ENCODE peak calls at places on chromosomes 5 and 9, in eight cellular contexts. One of them, this sample, is unnamed.

GRCh38 chr9:73541923-73542322 is 390.3 kb downstream of the ANXA1 start:
- DNase-seq in GM12865: peak; percentile 4
- DNase-seq in GM12864: no peak
- DNase-seq in nephron progenitor cell: no peak
- DNase-seq in fibroblast of pulmonary artery: no peak
- DNase-seq in left ventricle myocardium inferior: no peak
- DNase-seq in neural crest cell: no peak
- DNase-seq in MCF 10A: no peak
- DNase-seq in this sample: no peak

GRCh38 chr9:130361873-130362362 is 82.8 kb upstream of the ASS1 start:
- DNase-seq in GM12865: no peak
- DNase-seq in GM12864: no peak
- DNase-seq in nephron progenitor cell: no peak
- DNase-seq in fibroblast of pulmonary artery: no peak
- DNase-seq in left ventricle myocardium inferior: no peak
- DNase-seq in neural crest cell: no peak
- DNase-seq in MCF 10A: no peak
- DNase-seq in this sample: no peak

GRCh38 chr5:1444361-1445189 is 665 bp downstream of the SLC6A3 start:
- DNase-seq in GM12865: no peak
- DNase-seq in GM12864: no peak
- DNase-seq in nephron progenitor cell: peak; percentile 29
- DNase-seq in fibroblast of pulmonary artery: no peak
- DNase-seq in left ventricle myocardium inferior: no peak
- DNase-seq in neural crest cell: no peak
- DNase-seq in MCF 10A: no peak
- DNase-seq in this sample: no peak

GRCh38 chr9:72454871-72455471 is 66.4 kb upstream of the TMC1 start:
- DNase-seq in GM12865: no peak
- DNase-seq in GM12864: no peak
- DNase-seq in nephron progenitor cell: no peak
- DNase-seq in fibroblast of pulmonary artery: peak; percentile 57
- DNase-seq in left ventricle myocardium inferior: no peak
- DNase-seq in neural crest cell: no peak
- DNase-seq in MCF 10A: no peak
- DNase-seq in this sample: no peak

GRCh38 chr5:96476654-96477053 is 43.6 kb upstream of the PCSK1 start:
- DNase-seq in GM12865: no peak
- DNase-seq in GM12864: no peak
- DNase-seq in nephron progenitor cell: no peak
- DNase-seq in fibroblast of pulmonary artery: peak; percentile 58
- DNase-seq in left ventricle myocardium inferior: no peak
- DNase-seq in neural crest cell: no peak
- DNase-seq in MCF 10A: no peak
- DNase-seq in this sample: no peak

GRCh38 chr5:16881253-16881652 is 54.8 kb downstream of the MYO10 start:
- DNase-seq in GM12865: no peak
- DNase-seq in GM12864: no peak
- DNase-seq in nephron progenitor cell: no peak
- DNase-seq in fibroblast of pulmonary artery: no peak
- DNase-seq in left ventricle myocardium inferior: no peak
- DNase-seq in neural crest cell: no peak
- DNase-seq in MCF 10A: no peak
- DNase-seq in this sample: no peak

GRCh38 chr9:7233516-7233915 is 475.7 kb downstream of the KDM4C start:
- DNase-seq in GM12865: no peak
- DNase-seq in GM12864: no peak
- DNase-seq in nephron progenitor cell: peak; percentile 5
- DNase-seq in fibroblast of pulmonary artery: no peak
- DNase-seq in left ventricle myocardium inferior: no peak
- DNase-seq in neural crest cell: no peak
- DNase-seq in MCF 10A: no peak
- DNase-seq in this sample: no peak

GRCh38 chr5:150243590-150243989 is 46.0 kb downstream of the CAMK2A start:
- DNase-seq in GM12865: no peak
- DNase-seq in GM12864: no peak
- DNase-seq in nephron progenitor cell: no peak
- DNase-seq in fibroblast of pulmonary artery: no peak
- DNase-seq in left ventricle myocardium inferior: no peak
- DNase-seq in neural crest cell: no peak
- DNase-seq in MCF 10A: no peak
- DNase-seq in this sample: no peak

GRCh38 chr5:93141969-93142368 is 439.1 kb downstream of the NR2F1-AS1 start:
- DNase-seq in GM12865: no peak
- DNase-seq in GM12864: no peak
- DNase-seq in nephron progenitor cell: no peak
- DNase-seq in fibroblast of pulmonary artery: no peak
- DNase-seq in left ventricle myocardium inferior: no peak
- DNase-seq in neural crest cell: no peak
- DNase-seq in MCF 10A: no peak
- DNase-seq in this sample: no peak

GRCh38 chr9:4769321-4770080 is 23.2 kb upstream of the RCL1 start:
- DNase-seq in GM12865: peak; percentile 35
- DNase-seq in GM12864: no peak
- DNase-seq in nephron progenitor cell: no peak
- DNase-seq in fibroblast of pulmonary artery: peak; percentile 70
- DNase-seq in left ventricle myocardium inferior: no peak
- DNase-seq in neural crest cell: no peak
- DNase-seq in MCF 10A: peak; percentile 57
- DNase-seq in this sample: peak; percentile 24

GRCh38 chr5:173953528-173954090 is 35.4 kb upstream of the C5orf47 start:
- DNase-seq in GM12865: no peak
- DNase-seq in GM12864: no peak
- DNase-seq in nephron progenitor cell: no peak
- DNase-seq in fibroblast of pulmonary artery: no peak
- DNase-seq in left ventricle myocardium inferior: no peak
- DNase-seq in neural crest cell: no peak
- DNase-seq in MCF 10A: no peak
- DNase-seq in this sample: no peak

GRCh38 chr9:124297553-124297905 is 39.8 kb downstream of the NEK6 start:
- DNase-seq in GM12865: no peak
- DNase-seq in GM12864: no peak
- DNase-seq in nephron progenitor cell: no peak
- DNase-seq in fibroblast of pulmonary artery: peak; percentile 98
- DNase-seq in left ventricle myocardium inferior: peak; percentile 88
- DNase-seq in neural crest cell: no peak
- DNase-seq in MCF 10A: peak; percentile 94
- DNase-seq in this sample: no peak

GRCh38 chr9:134064711-134065110 is 3.1 kb downstream of the BRD3 start:
- DNase-seq in GM12865: no peak
- DNase-seq in GM12864: no peak
- DNase-seq in nephron progenitor cell: no peak
- DNase-seq in fibroblast of pulmonary artery: no peak
- DNase-seq in left ventricle myocardium inferior: no peak
- DNase-seq in neural crest cell: no peak
- DNase-seq in MCF 10A: no peak
- DNase-seq in this sample: no peak

GRCh38 chr9:34991833-34992375 is 2.4 kb downstream of the DNAJB5 start:
- DNase-seq in GM12865: peak; percentile 58
- DNase-seq in GM12864: no peak
- DNase-seq in nephron progenitor cell: peak; percentile 45
- DNase-seq in fibroblast of pulmonary artery: no peak
- DNase-seq in left ventricle myocardium inferior: peak; percentile 64
- DNase-seq in neural crest cell: no peak
- DNase-seq in MCF 10A: peak; percentile 57
- DNase-seq in this sample: no peak
- TF ChIP-seq CTCF in GM12865: peak; percentile 23
- TF ChIP-seq CTCF in GM12864: peak; percentile 39
- TF ChIP-seq CTCF in nephron progenitor cell: no peak
- TF ChIP-seq CTCF in fibroblast of pulmonary artery: no peak
- TF ChIP-seq CTCF in left ventricle myocardium inferior: peak; percentile 23
- TF ChIP-seq CTCF in neural crest cell: no peak
- TF ChIP-seq CTCF in MCF 10A: no peak
- TF ChIP-seq CTCF in this sample: no peak

GRCh38 chr5:172758077-172758835 is 12.7 kb downstream of the DUSP1 start:
- DNase-seq in GM12865: no peak
- DNase-seq in GM12864: no peak
- DNase-seq in nephron progenitor cell: no peak
- DNase-seq in fibroblast of pulmonary artery: peak; percentile 97
- DNase-seq in left ventricle myocardium inferior: no peak
- DNase-seq in neural crest cell: no peak
- DNase-seq in MCF 10A: peak; percentile 98
- DNase-seq in this sample: no peak
- TF ChIP-seq CTCF in GM12865: no peak
- TF ChIP-seq CTCF in GM12864: no peak
- TF ChIP-seq CTCF in nephron progenitor cell: no peak
- TF ChIP-seq CTCF in fibroblast of pulmonary artery: peak; percentile 14
- TF ChIP-seq CTCF in left ventricle myocardium inferior: no peak
- TF ChIP-seq CTCF in neural crest cell: no peak
- TF ChIP-seq CTCF in MCF 10A: no peak
- TF ChIP-seq CTCF in this sample: no peak

GRCh38 chr9:132407196-132407595 is 556 bp upstream of the TTF1 start:
- DNase-seq in GM12865: no peak
- DNase-seq in GM12864: no peak
- DNase-seq in nephron progenitor cell: no peak
- DNase-seq in fibroblast of pulmonary artery: no peak
- DNase-seq in left ventricle myocardium inferior: no peak
- DNase-seq in neural crest cell: no peak
- DNase-seq in MCF 10A: no peak
- DNase-seq in this sample: no peak

GRCh38 chr9:132406554-132407122 is at the start of gene TTF1:
- DNase-seq in GM12865: peak; percentile 96
- DNase-seq in GM12864: peak; percentile 91
- DNase-seq in nephron progenitor cell: peak; percentile 85
- DNase-seq in fibroblast of pulmonary artery: peak; percentile 93
- DNase-seq in left ventricle myocardium inferior: peak; percentile 90
- DNase-seq in neural crest cell: peak; percentile 80
- DNase-seq in MCF 10A: peak; percentile 89
- DNase-seq in this sample: peak; percentile 94

GRCh38 chr9:132404228-132404881 is 2.3 kb downstream of the TTF1 start:
- DNase-seq in GM12865: peak; percentile 35
- DNase-seq in GM12864: no peak
- DNase-seq in nephron progenitor cell: no peak
- DNase-seq in fibroblast of pulmonary artery: peak; percentile 71
- DNase-seq in left ventricle myocardium inferior: no peak
- DNase-seq in neural crest cell: no peak
- DNase-seq in MCF 10A: no peak
- DNase-seq in this sample: peak; percentile 57

DNA sequence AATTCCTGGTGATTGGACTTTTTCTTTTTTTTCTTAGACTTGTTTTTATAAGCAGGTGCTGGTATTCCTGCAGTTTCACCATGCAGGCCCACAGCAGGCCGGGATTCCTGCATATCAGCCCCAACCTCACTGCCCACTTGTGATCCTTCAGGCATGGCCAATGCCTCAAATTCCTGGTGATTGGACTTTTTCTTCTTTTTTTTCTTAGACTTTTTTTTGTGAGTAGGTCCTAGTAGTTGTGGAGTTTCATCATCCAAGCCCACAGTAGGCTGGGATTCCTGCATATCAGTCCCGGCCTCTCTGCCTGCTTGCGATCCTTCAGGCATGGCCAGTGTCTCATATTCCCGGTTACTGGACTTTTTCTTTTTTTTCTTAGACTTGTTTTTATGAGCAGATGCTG is 4.8 kb downstream of the TTF1 start:
- DNase-seq in GM12865: no peak
- DNase-seq in GM12864: no peak
- DNase-seq in nephron progenitor cell: no peak
- DNase-seq in fibroblast of pulmonary artery: no peak
- DNase-seq in left ventricle myocardium inferior: no peak
- DNase-seq in neural crest cell: no peak
- DNase-seq in MCF 10A: no peak
- DNase-seq in this sample: no peak
- TF ChIP-seq CTCF in GM12865: no peak
- TF ChIP-seq CTCF in GM12864: no peak
- TF ChIP-seq CTCF in nephron progenitor cell: no peak
- TF ChIP-seq CTCF in fibroblast of pulmonary artery: no peak
- TF ChIP-seq CTCF in left ventricle myocardium inferior: no peak
- TF ChIP-seq CTCF in neural crest cell: no peak
- TF ChIP-seq CTCF in MCF 10A: no peak
- TF ChIP-seq CTCF in this sample: no peak

GRCh38 chr9:69715825-69716224 is 43.7 kb upstream of the APBA1 start:
- DNase-seq in GM12865: no peak
- DNase-seq in GM12864: no peak
- DNase-seq in nephron progenitor cell: no peak
- DNase-seq in fibroblast of pulmonary artery: no peak
- DNase-seq in left ventricle myocardium inferior: no peak
- DNase-seq in neural crest cell: no peak
- DNase-seq in MCF 10A: no peak
- DNase-seq in this sample: no peak

GRCh38 chr9:69715096-69715495 is 42.9 kb upstream of the APBA1 start:
- DNase-seq in GM12865: no peak
- DNase-seq in GM12864: no peak
- DNase-seq in nephron progenitor cell: no peak
- DNase-seq in fibroblast of pulmonary artery: no peak
- DNase-seq in left ventricle myocardium inferior: no peak
- DNase-seq in neural crest cell: no peak
- DNase-seq in MCF 10A: no peak
- DNase-seq in this sample: no peak

GRCh38 chr9:69719368-69719767 is 40.4 kb downstream of the PTAR1 start:
- DNase-seq in GM12865: no peak
- DNase-seq in GM12864: no peak
- DNase-seq in nephron progenitor cell: no peak
- DNase-seq in fibroblast of pulmonary artery: peak; percentile 54
- DNase-seq in left ventricle myocardium inferior: no peak
- DNase-seq in neural crest cell: no peak
- DNase-seq in MCF 10A: no peak
- DNase-seq in this sample: no peak

GRCh38 chr9:69718218-69718617 is 41.6 kb downstream of the PTAR1 start:
- DNase-seq in GM12865: no peak
- DNase-seq in GM12864: no peak
- DNase-seq in nephron progenitor cell: no peak
- DNase-seq in fibroblast of pulmonary artery: no peak
- DNase-seq in left ventricle myocardium inferior: no peak
- DNase-seq in neural crest cell: no peak
- DNase-seq in MCF 10A: no peak
- DNase-seq in this sample: no peak
- TF ChIP-seq CTCF in GM12865: no peak
- TF ChIP-seq CTCF in GM12864: no peak
- TF ChIP-seq CTCF in nephron progenitor cell: no peak
- TF ChIP-seq CTCF in fibroblast of pulmonary artery: no peak
- TF ChIP-seq CTCF in left ventricle myocardium inferior: no peak
- TF ChIP-seq CTCF in neural crest cell: no peak
- TF ChIP-seq CTCF in MCF 10A: no peak
- TF ChIP-seq CTCF in this sample: no peak

This sample was measured in GM20000.